ENCODE peak calls at places on chromosome 9, in nine cellular contexts. X, R, T, A, B, F, K, I and H are unnamed samples.

GRCh38 chr9:110115868-110116542 is 92.0 kb downstream of the C9orf152 start:
- DNase-seq in K (no peak), T (no peak), A (no peak), B (peak), R (peak), X (no peak), I (no peak), F (no peak), H (no peak)

GRCh38 chr9:2872941-2873323 is 29.0 kb upstream of the PUM3 start:
- DNase-seq in F (no peak), K (no peak), T (no peak), X (no peak), A (no peak), I (no peak), R (no peak), B (no peak), H (no peak)

GRCh38 chr9:127129718-127130085 is 7.3 kb upstream of the ANGPTL2 start:
- DNase-seq in I (no peak), B (no peak), K (no peak), T (no peak), X (no peak), R (no peak), F (no peak), A (no peak), H (no peak)

GRCh38 chr9:115391166-115391825 is 273.3 kb upstream of the TNC start:
- DNase-seq in I (no peak), T (no peak), X (no peak), K (no peak), B (no peak), A (no peak), R (no peak), F (no peak), H (no peak)

GRCh38 chr9:127256324-127256723 is 8.2 kb upstream of the GARNL3 start:
- DNase-seq in X (no peak), I (no peak), F (no peak), K (no peak), R (no peak), A (no peak), B (no peak), T (no peak), H (no peak)

GRCh38 chr9:38112010-38112409 is 43.0 kb upstream of the SHB start:
- DNase-seq in A (no peak), K (no peak), R (no peak), X (no peak), F (no peak), B (no peak), T (no peak), I (no peak), H (no peak)

GRCh38 chr9:5843450-5844249 is 10.7 kb upstream of the ERMP1 start:
- DNase-seq in X (no peak), K (no peak), B (no peak), I (no peak), R (no peak), T (no peak), F (peak), A (no peak), H (no peak)

GRCh38 chr9:88302579-88303324 is 85.5 kb upstream of the SPIN1 start:
- DNase-seq in R (no peak), I (no peak), T (no peak), B (no peak), F (no peak), K (no peak), X (no peak), A (no peak), H (no peak)

GRCh38 chr9:128099932-128100491 is 27.5 kb downstream of the PTGES2 start:
- DNase-seq in F (no peak), R (no peak), A (no peak), X (no peak), B (no peak), K (no peak), I (no peak), T (no peak), H (no peak)

GRCh38 chr9:100206899-100207298 is 107.9 kb downstream of the INVS start:
- DNase-seq in I (no peak), T (no peak), K (no peak), B (no peak), R (no peak), F (no peak), A (no peak), X (no peak), H (no peak)

GRCh38 chr9:131799177-131799823 is 59.4 kb upstream of the RAPGEF1 start:
- DNase-seq in B (peak), K (no peak), T (peak), X (peak), A (peak), F (no peak), I (peak), R (peak), H (peak)

GRCh38 chr9:108056083-108056804 is 566.7 kb upstream of the KLF4 start:
- DNase-seq in I (no peak), R (no peak), X (no peak), B (no peak), F (no peak), K (no peak), T (no peak), A (no peak), H (no peak)

GRCh38 chr9:98833090-98833956 is 25.9 kb downstream of the GALNT12 start:
- DNase-seq in I (no peak), A (no peak), R (no peak), F (no peak), K (no peak), T (no peak), X (no peak), B (no peak), H (no peak)

GRCh38 chr9:122016789-122017188 is 76.3 kb downstream of the TTLL11 start:
- DNase-seq in K (no peak), A (no peak), B (no peak), T (no peak), I (no peak), F (no peak), X (no peak), R (no peak), H (no peak)

GRCh38 chr9:113617550-113617949 is 154.0 kb downstream of the RGS3 start:
- DNase-seq in A (no peak), B (no peak), X (no peak), I (no peak), K (no peak), F (no peak), R (no peak), T (no peak), H (no peak)

GRCh38 chr9:75061169-75061568 is 26.8 kb downstream of the NMRK1 start:
- DNase-seq in R (no peak), A (no peak), F (no peak), X (no peak), I (no peak), K (no peak), T (no peak), B (no peak), H (no peak)

GRCh38 chr9:38737246-38737645 is 17.3 kb upstream of the FAM240B start:
- DNase-seq in T (no peak), K (no peak), A (no peak), B (no peak), I (no peak), F (no peak), X (no peak), R (no peak), H (no peak)

GRCh38 chr9:134399435-134400056 is 73.3 kb downstream of the RXRA start:
- DNase-seq in I (no peak), K (no peak), X (no peak), R (no peak), T (no peak), F (no peak), B (peak), A (peak), H (no peak)

DNA sequence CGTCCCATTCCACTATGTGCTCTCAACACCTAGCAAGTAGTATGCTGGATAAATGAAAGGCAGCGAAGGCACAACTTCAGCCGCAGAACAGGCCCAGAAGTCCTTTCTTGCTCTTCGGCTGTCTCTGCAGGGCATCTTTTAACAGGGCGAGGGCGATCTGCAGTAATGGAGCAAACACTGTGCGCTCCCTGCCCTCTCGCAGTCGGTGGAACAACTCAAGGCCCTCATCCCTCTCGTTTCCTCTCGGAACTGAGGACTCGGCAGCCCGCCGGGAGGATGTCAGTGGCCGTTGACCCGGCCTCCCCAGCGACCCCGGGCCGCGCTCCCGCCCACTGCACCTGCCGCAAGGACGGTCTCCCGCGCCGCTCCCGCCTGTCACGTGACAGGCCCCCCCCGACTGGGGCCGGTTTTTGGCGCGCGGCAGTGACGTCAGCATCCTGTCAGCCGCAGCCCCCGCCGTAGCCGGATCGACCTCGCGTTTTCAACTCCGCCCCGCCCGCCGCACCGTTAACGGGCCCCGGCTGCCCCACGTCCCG is 1.1 kb downstream of the ZNF367 start:
- DNase-seq in A (peak), T (peak), R (peak), X (peak), I (peak), F (no peak), K (peak), B (peak), H (peak)
- TF ChIP-seq CTCF in A (no peak), T (no peak), R (no peak), X (no peak), I (peak), F (no peak), K (no peak), B (peak), H (peak)

DNA sequence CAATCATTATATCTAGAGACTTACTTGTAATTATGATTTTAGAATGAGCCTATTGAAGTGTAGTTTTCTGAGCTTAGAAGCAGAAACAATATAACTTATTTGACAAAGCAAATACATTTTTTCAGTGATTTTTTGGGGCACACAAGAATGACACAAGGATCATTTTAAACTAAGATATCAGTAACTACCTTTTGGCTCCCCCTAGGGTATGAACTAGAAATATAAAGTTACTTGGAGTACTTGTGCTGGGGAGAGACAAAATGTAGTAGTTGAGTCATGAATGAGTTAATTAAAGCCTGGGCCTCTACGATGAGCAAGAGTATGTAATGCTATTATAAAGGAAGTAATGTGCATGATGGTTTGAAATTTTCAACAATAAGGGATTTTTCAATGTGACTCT is 1244.1 kb upstream of the ACO1 start:
- DNase-seq in X (no peak), A (peak), F (no peak), I (no peak), T (no peak), K (no peak), R (no peak), B (no peak), H (no peak)
- TF ChIP-seq CTCF in X (peak), A (peak), F (no peak), I (peak), T (no peak), K (peak), R (peak), B (peak), H (no peak)

GRCh38 chr9:136341042-136341655 is 13.8 kb downstream of the GPSM1 start:
- DNase-seq in R (no peak), K (no peak), I (no peak), A (no peak), X (no peak), F (no peak), T (no peak), B (no peak), H (no peak)
- TF ChIP-seq CTCF in R (no peak), K (no peak), I (no peak), A (no peak), X (no peak), F (no peak), T (no peak), B (no peak), H (no peak)

GRCh38 chr9:35835216-35835604 is 6.2 kb downstream of the TMEM8B start:
- DNase-seq in F (no peak), T (no peak), A (no peak), K (no peak), X (peak), R (no peak), B (no peak), I (no peak), H (no peak)
- TF ChIP-seq CTCF in F (peak), T (no peak), A (peak), K (no peak), X (peak), R (no peak), B (peak), I (no peak), H (peak)

GRCh38 chr9:124764774-124765438 is 6.2 kb downstream of the NR6A1 start:
- DNase-seq in R (no peak), K (no peak), T (no peak), I (no peak), F (no peak), A (peak), B (no peak), X (no peak), H (peak)
- TF ChIP-seq CTCF in R (peak), K (no peak), T (peak), I (peak), F (no peak), A (peak), B (peak), X (no peak), H (peak)

DNA sequence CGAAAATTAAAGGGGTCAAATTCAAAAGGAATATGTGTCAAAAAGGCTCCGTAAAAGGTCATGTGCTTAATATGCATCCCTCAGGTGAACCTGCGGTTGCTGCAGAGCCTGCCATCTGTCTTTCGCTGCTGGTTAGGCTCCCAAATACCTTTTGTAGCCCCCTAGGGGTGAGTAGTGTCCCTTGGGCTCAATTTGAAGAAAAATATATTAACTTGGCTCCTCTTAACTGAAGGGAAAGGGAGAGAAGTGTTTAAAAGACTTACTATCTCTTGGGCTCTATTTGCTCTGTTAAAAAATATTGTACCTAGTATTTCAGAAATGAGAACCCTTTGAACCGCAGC is 176.5 kb upstream of the ADAMTSL1 start:
- DNase-seq in X (no peak), I (no peak), B (no peak), A (peak), K (no peak), T (no peak), R (no peak), F (peak), H (no peak)
- TF ChIP-seq CTCF in X (no peak), I (no peak), B (peak), A (peak), K (no peak), T (no peak), R (peak), F (peak), H (no peak)

DNA sequence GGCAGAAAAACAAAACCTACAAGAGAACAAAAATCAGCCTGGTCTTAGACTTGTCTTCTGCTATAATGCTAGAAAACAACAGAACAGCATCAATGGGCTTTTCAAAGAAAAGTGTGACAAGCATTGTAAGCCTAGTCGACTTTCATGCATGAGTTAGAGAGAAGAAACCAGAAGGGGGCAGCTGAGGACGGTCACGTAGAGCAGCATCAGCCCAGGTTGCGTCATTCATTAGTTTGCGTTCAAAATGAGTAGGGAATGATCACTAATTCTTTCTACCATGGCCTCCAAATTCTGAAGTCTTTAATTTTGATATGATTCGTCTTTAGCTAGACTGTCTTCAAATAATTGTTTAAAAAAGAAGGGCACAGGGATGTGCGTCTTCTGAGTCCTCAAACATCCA is 4.7 kb upstream of the ISCA1 start:
- DNase-seq in I (no peak), K (peak), B (peak), R (no peak), A (no peak), T (no peak), X (no peak), F (no peak), H (no peak)
- TF ChIP-seq CTCF in I (no peak), K (peak), B (peak), R (peak), A (no peak), T (peak), X (no peak), F (peak), H (peak)

DNA sequence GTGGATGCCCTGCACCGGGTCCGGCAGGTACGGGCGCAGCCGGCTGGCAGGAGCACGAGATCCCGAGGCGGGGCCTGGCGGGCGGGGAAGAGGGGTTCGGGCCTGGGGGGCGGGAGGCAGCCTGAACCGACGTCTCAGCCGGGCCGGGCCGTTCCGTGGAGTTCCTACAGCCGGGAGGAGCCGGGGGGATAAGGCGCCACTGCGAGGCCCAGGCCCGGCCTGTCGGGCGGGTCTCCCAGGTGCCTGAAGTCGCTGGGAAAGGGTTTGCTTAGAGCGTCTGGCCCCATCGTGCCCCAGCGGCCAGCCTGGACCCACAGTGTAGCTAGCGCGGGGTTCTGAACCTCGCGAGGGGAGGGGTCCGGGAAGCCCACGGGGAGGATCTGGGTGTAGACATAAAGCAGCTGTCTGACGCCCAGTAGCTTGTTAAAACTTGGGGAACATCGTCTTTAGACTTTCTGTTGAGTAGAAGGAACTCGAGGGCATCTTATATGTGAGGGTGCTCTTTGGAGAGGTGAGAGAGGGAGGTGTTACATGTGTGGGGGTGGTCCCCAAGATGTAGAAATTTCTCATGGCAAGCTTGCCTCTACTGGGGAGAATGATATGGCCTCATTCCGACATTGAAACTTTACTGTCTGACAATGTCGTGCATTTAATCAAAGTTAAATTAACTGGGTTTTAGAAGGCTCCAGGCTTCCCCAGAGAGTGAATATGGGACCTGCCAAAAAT is 524 bp downstream of the FUBP3 start:
- DNase-seq in I (no peak), A (peak), B (no peak), R (no peak), X (no peak), F (no peak), K (no peak), T (peak), H (no peak)
- TF ChIP-seq CTCF in I (no peak), A (no peak), B (no peak), R (no peak), X (no peak), F (no peak), K (no peak), T (no peak), H (no peak)

GRCh38 chr9:76198336-76198735 is 195.9 kb downstream of the RFK start:
- DNase-seq in I (no peak), B (no peak), R (no peak), X (no peak), F (no peak), T (no peak), K (no peak), A (no peak), H (no peak)
- TF ChIP-seq CTCF in I (no peak), B (no peak), R (no peak), X (no peak), F (no peak), T (no peak), K (no peak), A (no peak), H (no peak)